ENCODE peak calls at places on chromosomes 13 and 19, in four cellular contexts. F is A549, B is K562, M is HepG2. R is an unnamed sample.

GRCh38 chr13:95304446-95304845 is 3.2 kb upstream of the ABCC4 start:
- DNase-seq in F (no peak), B (no peak), M (no peak), R (no peak)

GRCh38 chr19:33521480-33522370 is at the start of gene PEPD:
- DNase-seq in F (peak; percentile 93), B (peak; percentile 98), M (peak; percentile 83), R (peak; percentile 85)

GRCh38 chr13:52809310-52809769 is 39.1 kb downstream of the PCDH8 start:
- DNase-seq in F (peak; percentile 73), B (peak; percentile 85), M (peak; percentile 80), R (peak; percentile 88)

GRCh38 chr19:4277051-4277700 is 1.9 kb upstream of the SHD start:
- DNase-seq in F (no peak), B (peak; percentile 24), M (no peak), R (no peak)

GRCh38 chr13:51960766-51961165 is 50.5 kb downstream of the ATP7B start:
- DNase-seq in F (no peak), B (no peak), M (no peak), R (no peak)

GRCh38 chr13:98094678-98095266 is 48.1 kb upstream of the FARP1 start:
- DNase-seq in F (no peak), B (no peak), M (no peak), R (no peak)

GRCh38 chr13:100347941-100348340 is 240.6 kb downstream of the GGACT start:
- DNase-seq in F (peak; percentile 21), B (no peak), M (no peak), R (no peak)

GRCh38 chr13:48231080-48231479 is 1.9 kb upstream of the ITM2B start:
- DNase-seq in F (peak; percentile 10), B (no peak), M (no peak), R (no peak)

GRCh38 chr13:34356686-34357434 is 538.9 kb downstream of the RFC3 start:
- DNase-seq in F (no peak), B (no peak), M (no peak), R (no peak)

GRCh38 chr19:17720487-17720839 is 1.2 kb downstream of the MAP1S start:
- DNase-seq in F (no peak), B (no peak), M (no peak), R (no peak)
- TF ChIP-seq RNF2 in F (no peak), B (no peak), M (no peak), R (no peak)

DNA sequence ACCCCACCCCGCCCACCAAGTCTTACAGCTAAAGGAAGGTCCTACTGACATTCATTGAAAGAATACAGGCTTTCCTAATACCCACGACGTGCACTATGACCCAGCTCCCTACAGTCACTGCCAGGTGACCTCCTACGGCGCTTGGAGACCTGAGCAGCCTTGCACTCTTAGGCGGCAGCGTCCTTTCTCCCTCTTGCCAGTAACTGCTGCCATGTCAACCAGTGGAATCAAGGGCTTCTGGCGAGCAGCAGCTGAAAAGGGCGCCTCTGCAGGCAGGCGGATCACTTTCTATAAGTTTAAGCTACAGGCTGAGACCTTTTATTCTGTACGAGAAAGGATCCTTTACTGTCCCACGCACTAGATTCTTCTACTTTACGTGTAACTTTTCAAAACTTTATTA is 2.0 kb downstream of the KCTD12 start:
- DNase-seq in F (no peak), B (no peak), M (no peak), R (no peak)
- TF ChIP-seq CTCF in F (no peak), B (no peak), M (no peak), R (peak; percentile 45)

GRCh38 chr19:10461047-10461949 is 41.0 kb downstream of the PDE4A start:
- DNase-seq in F (peak; percentile 81), B (peak; percentile 98), M (peak; percentile 12), R (peak; percentile 100)

GRCh38 chr19:10467104-10467706 is 36.0 kb downstream of the KEAP1 start:
- DNase-seq in F (no peak), B (no peak), M (no peak), R (no peak)

GRCh38 chr19:10462557-10462956 is 40.6 kb downstream of the KEAP1 start:
- DNase-seq in F (no peak), B (no peak), M (no peak), R (no peak)

GRCh38 chr19:10468133-10468532 is 35.0 kb downstream of the KEAP1 start:
- DNase-seq in F (no peak), B (no peak), M (no peak), R (no peak)

GRCh38 chr19:10464456-10464855 is 38.7 kb downstream of the KEAP1 start:
- DNase-seq in F (no peak), B (no peak), M (no peak), R (no peak)
- TF ChIP-seq RNF2 in F (no peak), B (no peak), M (no peak), R (no peak)

GRCh38 chr13:32911506-32911905 is 104.7 kb upstream of the KL start:
- DNase-seq in F (peak; percentile 57), B (peak; percentile 27), M (peak; percentile 36), R (peak; percentile 15)
- TF ChIP-seq CTCF in F (peak; percentile 36), B (peak; percentile 41), M (peak; percentile 68), R (peak; percentile 80)

DNA sequence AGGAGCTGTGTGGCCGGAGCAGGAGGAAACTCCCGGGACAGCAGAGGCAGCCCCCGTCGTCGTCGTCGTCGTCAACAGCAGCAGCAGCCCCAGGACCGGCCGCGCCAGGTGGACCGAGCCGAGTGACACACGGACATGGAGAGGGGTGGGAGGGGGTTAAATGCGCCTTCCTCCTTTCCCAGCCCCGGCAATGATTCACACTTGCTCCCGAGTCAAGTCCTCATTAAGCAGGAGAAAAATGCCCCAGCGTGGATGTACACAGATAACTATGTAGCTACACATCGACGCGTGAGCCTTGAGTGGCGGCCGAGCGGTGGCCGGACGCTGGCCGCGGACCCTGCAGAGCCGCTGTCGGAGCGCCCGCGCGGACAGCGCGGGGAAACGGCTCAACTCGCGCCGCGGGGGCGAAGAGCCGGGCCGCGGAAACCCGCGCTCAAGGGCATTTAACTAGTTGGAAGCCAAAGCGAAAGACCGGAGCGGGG is 645 bp downstream of the UBL3 start:
- DNase-seq in F (peak; percentile 41), B (peak; percentile 30), M (peak; percentile 33), R (no peak)
- TF ChIP-seq RNF2 in F (no peak), B (no peak), M (no peak), R (no peak)

GRCh38 chr19:35513975-35514809 is 743 bp upstream of the DMKN start:
- DNase-seq in F (no peak), B (no peak), M (peak; percentile 25), R (peak; percentile 68)
- TF ChIP-seq CTCF in F (no peak), B (no peak), M (peak; percentile 37), R (peak; percentile 15)

GRCh38 chr19:11159598-11160001 is 4.0 kb upstream of the SPC24 start:
- DNase-seq in F (no peak), B (no peak), M (no peak), R (no peak)
- TF ChIP-seq RNF2 in F (no peak), B (no peak), M (no peak), R (no peak)

GRCh38 chr13:81138353-81138995 is 797.5 kb upstream of the SPRY2 start:
- DNase-seq in F (no peak), B (no peak), M (no peak), R (no peak)
- TF ChIP-seq CTCF in F (no peak), B (no peak), M (no peak), R (no peak)

GRCh38 chr19:17590780-17591688 is 35.6 kb downstream of the COLGALT1 start:
- DNase-seq in F (no peak), B (no peak), M (no peak), R (no peak)
- TF ChIP-seq RNF2 in F (no peak), B (no peak), M (no peak), R (no peak)

DNA sequence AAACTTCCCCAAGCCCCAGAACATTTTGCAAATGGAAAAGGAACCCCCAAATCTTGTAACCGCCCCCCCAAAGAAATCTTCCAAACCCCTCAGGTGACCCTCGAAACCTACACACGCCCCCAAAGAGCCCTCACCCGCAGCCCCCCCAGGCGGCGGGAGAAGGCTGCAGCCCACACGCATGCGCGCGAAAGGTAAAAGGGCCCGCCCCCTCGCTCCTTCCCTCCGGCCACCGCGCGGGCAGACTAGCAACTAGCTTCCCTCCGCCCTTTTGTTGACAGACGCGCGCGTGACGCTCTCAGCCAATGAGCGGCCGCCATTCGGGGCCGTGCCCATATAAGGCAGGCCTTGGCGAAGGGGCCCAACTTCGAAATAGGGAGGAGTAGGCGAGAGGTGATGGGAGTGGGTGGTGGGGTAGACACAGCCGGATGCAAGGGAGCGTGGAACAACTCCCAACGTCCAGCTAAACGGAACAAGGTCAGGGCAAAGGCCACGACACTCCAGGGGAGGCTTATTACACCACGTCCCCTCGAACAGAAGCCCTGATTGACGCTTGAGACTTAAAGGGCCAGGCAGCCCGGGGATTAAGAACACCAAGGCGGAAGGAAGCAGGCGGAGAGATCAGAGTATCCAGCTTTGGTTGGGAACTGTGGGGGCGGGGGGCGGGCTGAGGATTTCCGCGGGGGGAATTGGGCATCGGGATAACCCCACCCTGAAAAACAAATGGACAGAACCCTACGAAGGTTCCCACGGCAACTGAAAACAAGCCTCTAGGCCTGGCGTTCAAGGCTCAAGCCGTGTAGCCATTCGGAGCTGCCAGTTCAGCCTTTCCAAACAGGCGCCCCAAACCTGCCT is 13.3 kb downstream of the FBXO46 start:
- DNase-seq in F (peak; percentile 100), B (peak; percentile 98), M (peak; percentile 99), R (peak; percentile 97)
- TF ChIP-seq CTCF in F (no peak), B (peak; percentile 36), M (peak; percentile 37), R (no peak)